ENCODE peak calls at places on chromosomes 12 and 14, in six cellular contexts. Z is astrocyte of the cerebellum, I is pancreas, C is brain microvascular endothelial cell, J is breast epithelium, K is IMR-90. E is an unnamed sample.

GRCh38 chr12:65725376-65725775 is 98.9 kb upstream of the HMGA2 start:
- DNase-seq in Z (no peak), J (no peak), K (peak), C (no peak), I (no peak), E (no peak)

GRCh38 chr12:89690925-89691324 is 17.7 kb downstream of the ATP2B1 start:
- DNase-seq in I (no peak), Z (no peak), J (no peak), C (no peak), K (peak), E (no peak)

GRCh38 chr12:109925185-109925835 is 25.2 kb downstream of the TCHP start:
- DNase-seq in I (peak), C (no peak), J (peak), K (no peak), Z (no peak), E (no peak)

GRCh38 chr12:26872623-26873022 is 39.6 kb upstream of the ITPR2 start:
- DNase-seq in C (no peak), J (no peak), I (no peak), K (no peak), Z (no peak), E (no peak)

GRCh38 chr14:24196071-24197061 is 1.1 kb upstream of the TM9SF1 start:
- DNase-seq in Z (no peak), I (no peak), K (peak), C (no peak), J (no peak), E (no peak)

GRCh38 chr14:103685276-103686211 is 29.7 kb downstream of the XRCC3 start:
- DNase-seq in K (no peak), I (peak), C (no peak), J (no peak), Z (no peak), E (no peak)

GRCh38 chr12:89015419-89015818 is 336.9 kb downstream of the DUSP6 start:
- DNase-seq in K (no peak), J (no peak), I (no peak), Z (no peak), C (no peak), E (no peak)

GRCh38 chr12:105814283-105814682 is 324.5 kb downstream of the NUAK1 start:
- DNase-seq in K (no peak), Z (no peak), C (no peak), J (no peak), I (no peak), E (no peak)

GRCh38 chr12:80041691-80042090 is 57.6 kb upstream of the OTOGL start:
- DNase-seq in J (no peak), I (no peak), K (peak), C (no peak), Z (peak), E (no peak)

GRCh38 chr12:69898236-69898635 is 73.2 kb downstream of the MYRFL start:
- DNase-seq in I (no peak), K (peak), Z (peak), C (peak), J (no peak), E (no peak)

GRCh38 chr14:89340200-89340667 is 76.8 kb downstream of the FOXN3 start:
- DNase-seq in J (no peak), K (peak), I (no peak), C (no peak), Z (no peak), E (no peak)

GRCh38 chr12:47954467-47955045 is 8.8 kb upstream of the TMEM106C start:
- DNase-seq in K (no peak), C (no peak), I (no peak), J (peak), Z (no peak), E (no peak)

GRCh38 chr14:68598621-68599447 is 194.0 kb downstream of the ZFP36L1 start:
- DNase-seq in K (peak), I (peak), Z (peak), C (peak), J (no peak), E (no peak)

GRCh38 chr12:121465921-121466799 is 66.2 kb downstream of the RNF34 start:
- DNase-seq in K (no peak), Z (no peak), C (no peak), J (no peak), I (peak), E (no peak)

GRCh38 chr12:26704684-26705475 is 128.1 kb downstream of the ITPR2 start:
- DNase-seq in Z (no peak), C (no peak), I (no peak), K (peak), J (no peak), E (no peak)

GRCh38 chr12:46702581-46703344 is 123.0 kb downstream of the SLC38A4 start:
- DNase-seq in J (no peak), C (no peak), K (peak), Z (no peak), I (no peak), E (no peak)

GRCh38 chr14:23186913-23187654 is 3.6 kb upstream of the SLC7A8 start:
- DNase-seq in J (no peak), I (no peak), Z (peak), K (peak), C (peak), E (no peak)

GRCh38 chr12:7915911-7916403 is 20.0 kb downstream of the SLC2A3 start:
- DNase-seq in Z (no peak), J (no peak), K (no peak), I (no peak), C (no peak), E (no peak)

GRCh38 chr14:95023886-95024285 is 133.4 kb downstream of the DICER1 start:
- DNase-seq in C (no peak), K (peak), Z (no peak), J (no peak), I (no peak), E (no peak)

GRCh38 chr14:105497671-105498429 is 6.8 kb downstream of the TEDC1 start:
- DNase-seq in K (no peak), I (no peak), Z (no peak), C (no peak), J (no peak), E (no peak)

GRCh38 chr14:32087173-32087861 is 10.2 kb downstream of the ARHGAP5 start:
- DNase-seq in J (no peak), C (peak), I (no peak), Z (peak), K (peak), E (no peak)

GRCh38 chr12:52204095-52204930 is 12.5 kb upstream of the KRT80 start:
- DNase-seq in Z (no peak), K (peak), I (peak), C (peak), J (no peak), E (no peak)

GRCh38 chr14:106691601-106692291 is 1165.4 kb downstream of the TMEM121 start:
- DNase-seq in K (no peak), J (no peak), I (peak), C (no peak), Z (no peak), E (no peak)

GRCh38 chr14:55599250-55599879 is 19.4 kb downstream of the KTN1 start:
- DNase-seq in K (no peak), Z (no peak), C (no peak), J (peak), I (peak), E (no peak)

GRCh38 chr14:70640938-70641547 is 673 bp upstream of the TTC9 start:
- DNase-seq in K (peak), J (no peak), C (no peak), Z (no peak), I (peak), E (no peak)

GRCh38 chr12:10501031-10501430 is 4.7 kb upstream of the EIF2S3B start:
- DNase-seq in K (no peak), I (no peak), C (no peak), Z (peak), J (no peak), E (no peak)

GRCh38 chr12:110811972-110812371 is 34.8 kb upstream of the CCDC63 start:
- DNase-seq in C (no peak), Z (no peak), J (no peak), I (no peak), K (no peak), E (no peak)

GRCh38 chr12:121750507-121750955 is 38.0 kb downstream of the TMEM120B start:
- DNase-seq in I (no peak), K (no peak), C (no peak), Z (no peak), J (no peak), E (no peak)

GRCh38 chr12:109466305-109466704 is 10.8 kb downstream of the KCTD10 start:
- DNase-seq in K (no peak), C (no peak), I (no peak), Z (no peak), J (no peak), E (no peak)

GRCh38 chr14:63438065-63438757 is 105.0 kb downstream of the PPP2R5E start:
- DNase-seq in C (peak), J (peak), Z (peak), I (peak), K (peak), E (peak)
- TF ChIP-seq CTCF in C (peak), J (no peak), Z (peak), I (no peak), K (no peak), E (peak)

GRCh38 chr14:85934886-85935254 is 404.9 kb downstream of the FLRT2 start:
- DNase-seq in K (no peak), J (no peak), I (no peak), Z (no peak), C (no peak), E (no peak)
- H3K4me3 ChIP-seq in K (no peak), J (peak), I (no peak), Z (no peak), C (peak), E (no peak)

DNA sequence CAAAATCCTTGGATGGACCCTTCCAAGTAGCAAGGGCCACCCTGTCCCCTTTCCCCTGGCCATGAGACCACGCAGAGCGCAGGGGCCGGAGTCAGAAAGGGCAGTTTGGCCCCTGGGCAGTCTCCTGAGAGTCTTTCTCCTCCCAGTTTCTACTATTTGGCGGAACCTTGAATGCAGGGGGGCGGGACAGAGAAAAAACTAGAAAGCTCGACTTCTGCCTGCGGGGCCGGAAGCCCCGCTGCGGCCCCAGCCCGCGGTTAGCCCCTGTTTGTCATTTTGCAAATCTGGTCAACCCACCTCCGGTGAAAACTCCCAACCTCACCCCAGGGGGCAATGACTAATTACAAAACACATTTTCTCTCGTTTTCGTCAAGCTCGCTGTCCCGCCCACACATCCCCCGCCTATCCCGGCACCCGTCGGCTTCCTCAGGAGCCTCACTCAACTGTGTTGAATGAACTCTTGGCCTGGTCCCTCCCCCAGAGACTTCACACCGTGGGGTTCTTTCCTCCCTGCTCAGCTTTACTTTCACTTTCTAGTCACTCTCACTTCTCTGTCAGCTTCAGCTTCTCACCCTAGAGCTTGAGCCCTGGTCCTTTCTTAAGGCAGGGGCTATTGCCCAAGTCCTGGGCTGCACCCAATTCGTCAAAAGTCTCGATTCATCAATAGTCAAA is 66.7 kb downstream of the IRF2BPL start:
- DNase-seq in Z (peak), J (peak), K (peak), I (peak), C (peak), E (peak)
- TF ChIP-seq CTCF in Z (no peak), J (no peak), K (no peak), I (no peak), C (no peak), E (no peak)

GRCh38 chr12:40175045-40175444 is 49.8 kb upstream of the LRRK2 start:
- DNase-seq in J (no peak), I (no peak), C (no peak), Z (no peak), K (no peak), E (no peak)
- H3K4me3 ChIP-seq in J (no peak), I (no peak), C (no peak), Z (no peak), K (no peak), E (no peak)

GRCh38 chr14:35167496-35167895 is 45.1 kb downstream of the PRORP start:
- DNase-seq in I (no peak), K (no peak), C (no peak), J (no peak), Z (no peak), E (no peak)
- TF ChIP-seq CTCF in I (no peak), K (no peak), C (no peak), J (no peak), Z (no peak), E (no peak)

GRCh38 chr14:49770212-49770817 is 2.4 kb downstream of the KLHDC2 start:
- DNase-seq in J (no peak), K (peak), C (peak), I (no peak), Z (no peak), E (no peak)
- H3K4me3 ChIP-seq in J (no peak), K (no peak), C (peak), I (peak), Z (peak), E (peak)

GRCh38 chr14:100025111-100025510 is 40.1 kb upstream of the EVL start:
- DNase-seq in K (peak), Z (no peak), C (no peak), J (no peak), I (no peak), E (no peak)
- TF ChIP-seq CTCF in K (peak), Z (peak), C (peak), J (no peak), I (no peak), E (peak)

DNA sequence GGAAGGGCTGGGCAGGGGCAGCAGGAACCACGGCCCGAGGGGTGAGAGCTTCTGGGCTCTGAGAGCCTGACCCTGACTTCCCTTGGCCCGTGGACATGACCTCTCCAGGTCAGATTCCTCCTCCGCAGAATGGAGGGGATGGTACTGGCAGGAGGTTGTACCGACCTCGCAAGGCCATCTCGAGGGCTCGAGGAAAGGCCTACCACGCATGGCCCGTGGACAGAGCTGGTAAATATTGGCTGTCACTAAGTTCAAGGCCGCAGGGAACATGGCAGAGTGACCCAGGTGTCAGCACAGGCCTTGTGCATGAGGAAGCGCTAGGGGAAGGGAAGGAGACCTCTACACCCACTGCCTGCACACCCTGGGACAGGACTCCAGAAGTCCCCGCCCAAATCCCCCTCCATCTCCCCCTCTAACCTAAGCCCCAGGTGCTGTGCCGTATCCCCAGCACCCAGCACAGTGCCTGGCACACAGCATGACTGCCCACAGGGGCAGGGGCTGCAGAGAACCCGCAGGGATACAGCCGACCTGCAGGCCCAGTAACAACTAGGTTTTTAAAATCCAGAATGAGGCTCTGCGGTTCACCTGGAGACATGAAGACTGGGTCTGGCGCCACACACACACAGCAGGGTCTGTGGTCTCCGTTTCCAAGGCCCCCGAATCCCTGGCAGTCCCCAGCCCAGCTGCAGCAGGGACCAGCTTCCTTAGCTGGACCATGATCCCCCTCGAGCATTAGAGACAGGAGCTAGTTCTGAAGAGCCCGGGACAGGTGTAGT is 54.8 kb upstream of the PPP2R5C start:
- DNase-seq in K (no peak), C (no peak), I (no peak), J (no peak), Z (no peak), E (no peak)
- H3K4me3 ChIP-seq in K (no peak), C (no peak), I (no peak), J (no peak), Z (no peak), E (no peak)